ENCODE peak calls at places on chromosomes 4 and X, in ten cellular contexts. One of them, this sample, is unnamed.

GRCh38 chr4:52251864-52252263 is 200.8 kb downstream of the SPATA18 start:
- DNase-seq in MCF 10A: no peak
- DNase-seq in cardiac fibroblast: no peak
- DNase-seq in brain microvascular endothelial cell: no peak
- DNase-seq in uterus: no peak
- DNase-seq in adrenal gland: no peak
- DNase-seq in SK-N-SH: no peak
- DNase-seq in cardiac muscle cell: no peak
- DNase-seq in CD4-positive, alpha-beta T cell: no peak
- DNase-seq in GM23338: no peak
- DNase-seq in this sample: no peak

GRCh38 chrX:133973704-133974103 is 11.7 kb downstream of the GPC3 start:
- DNase-seq in MCF 10A: no peak
- DNase-seq in cardiac fibroblast: no peak
- DNase-seq in brain microvascular endothelial cell: no peak
- DNase-seq in uterus: no peak
- DNase-seq in adrenal gland: no peak
- DNase-seq in SK-N-SH: no peak
- DNase-seq in cardiac muscle cell: no peak
- DNase-seq in CD4-positive, alpha-beta T cell: no peak
- DNase-seq in GM23338: no peak
- DNase-seq in this sample: no peak

GRCh38 chr4:88735554-88735953 is 37.9 kb upstream of the NAP1L5 start:
- DNase-seq in MCF 10A: no peak
- DNase-seq in cardiac fibroblast: peak
- DNase-seq in brain microvascular endothelial cell: no peak
- DNase-seq in uterus: no peak
- DNase-seq in adrenal gland: no peak
- DNase-seq in SK-N-SH: no peak
- DNase-seq in cardiac muscle cell: peak
- DNase-seq in CD4-positive, alpha-beta T cell: no peak
- DNase-seq in GM23338: no peak
- DNase-seq in this sample: no peak

GRCh38 chr4:23717528-23718248 is 172.2 kb downstream of the PPARGC1A start:
- DNase-seq in MCF 10A: peak
- DNase-seq in cardiac fibroblast: peak
- DNase-seq in brain microvascular endothelial cell: peak
- DNase-seq in uterus: no peak
- DNase-seq in adrenal gland: peak
- DNase-seq in SK-N-SH: peak
- DNase-seq in cardiac muscle cell: peak
- DNase-seq in CD4-positive, alpha-beta T cell: no peak
- DNase-seq in GM23338: peak
- DNase-seq in this sample: peak

GRCh38 chrX:100447563-100448397 is 37.7 kb upstream of the PCDH19 start:
- DNase-seq in MCF 10A: peak
- DNase-seq in cardiac fibroblast: peak
- DNase-seq in brain microvascular endothelial cell: peak
- DNase-seq in uterus: peak
- DNase-seq in adrenal gland: peak
- DNase-seq in SK-N-SH: peak
- DNase-seq in cardiac muscle cell: peak
- DNase-seq in CD4-positive, alpha-beta T cell: no peak
- DNase-seq in GM23338: peak
- DNase-seq in this sample: peak

GRCh38 chr4:139617702-139618490 is 47.7 kb upstream of the MGST2 start:
- DNase-seq in MCF 10A: no peak
- DNase-seq in cardiac fibroblast: peak
- DNase-seq in brain microvascular endothelial cell: no peak
- DNase-seq in uterus: no peak
- DNase-seq in adrenal gland: no peak
- DNase-seq in SK-N-SH: no peak
- DNase-seq in cardiac muscle cell: peak
- DNase-seq in CD4-positive, alpha-beta T cell: no peak
- DNase-seq in GM23338: peak
- DNase-seq in this sample: no peak

GRCh38 chr4:7297374-7297773 is 105.0 kb downstream of the SORCS2 start:
- DNase-seq in MCF 10A: no peak
- DNase-seq in cardiac fibroblast: no peak
- DNase-seq in brain microvascular endothelial cell: no peak
- DNase-seq in uterus: no peak
- DNase-seq in adrenal gland: no peak
- DNase-seq in SK-N-SH: no peak
- DNase-seq in cardiac muscle cell: no peak
- DNase-seq in CD4-positive, alpha-beta T cell: no peak
- DNase-seq in GM23338: no peak
- DNase-seq in this sample: no peak

GRCh38 chr4:99209671-99210070 is 9.4 kb downstream of the ADH6 start:
- DNase-seq in MCF 10A: no peak
- DNase-seq in cardiac fibroblast: no peak
- DNase-seq in brain microvascular endothelial cell: no peak
- DNase-seq in uterus: no peak
- DNase-seq in adrenal gland: no peak
- DNase-seq in SK-N-SH: no peak
- DNase-seq in cardiac muscle cell: peak
- DNase-seq in CD4-positive, alpha-beta T cell: no peak
- DNase-seq in GM23338: no peak
- DNase-seq in this sample: no peak

GRCh38 chr4:17664755-17665154 is 50.3 kb downstream of the MED28 start:
- DNase-seq in MCF 10A: no peak
- DNase-seq in cardiac fibroblast: peak
- DNase-seq in brain microvascular endothelial cell: no peak
- DNase-seq in uterus: no peak
- DNase-seq in adrenal gland: no peak
- DNase-seq in SK-N-SH: no peak
- DNase-seq in cardiac muscle cell: no peak
- DNase-seq in CD4-positive, alpha-beta T cell: no peak
- DNase-seq in GM23338: no peak
- DNase-seq in this sample: no peak

GRCh38 chr4:116952530-116953108 is 132.8 kb downstream of the TRAM1L1 start:
- DNase-seq in MCF 10A: no peak
- DNase-seq in cardiac fibroblast: no peak
- DNase-seq in brain microvascular endothelial cell: no peak
- DNase-seq in uterus: no peak
- DNase-seq in adrenal gland: no peak
- DNase-seq in SK-N-SH: no peak
- DNase-seq in cardiac muscle cell: no peak
- DNase-seq in CD4-positive, alpha-beta T cell: no peak
- DNase-seq in GM23338: no peak
- DNase-seq in this sample: no peak

GRCh38 chr4:116959045-116959444 is 126.3 kb downstream of the TRAM1L1 start:
- DNase-seq in MCF 10A: no peak
- DNase-seq in cardiac fibroblast: no peak
- DNase-seq in brain microvascular endothelial cell: no peak
- DNase-seq in uterus: no peak
- DNase-seq in adrenal gland: no peak
- DNase-seq in SK-N-SH: no peak
- DNase-seq in cardiac muscle cell: no peak
- DNase-seq in CD4-positive, alpha-beta T cell: no peak
- DNase-seq in GM23338: no peak
- DNase-seq in this sample: no peak

GRCh38 chr4:116953947-116954346 is 131.4 kb downstream of the TRAM1L1 start:
- DNase-seq in MCF 10A: no peak
- DNase-seq in cardiac fibroblast: no peak
- DNase-seq in brain microvascular endothelial cell: no peak
- DNase-seq in uterus: no peak
- DNase-seq in adrenal gland: no peak
- DNase-seq in SK-N-SH: peak
- DNase-seq in cardiac muscle cell: no peak
- DNase-seq in CD4-positive, alpha-beta T cell: no peak
- DNase-seq in GM23338: no peak
- DNase-seq in this sample: peak
- TF ChIP-seq CTCF in MCF 10A: no peak
- TF ChIP-seq CTCF in cardiac fibroblast: no peak
- TF ChIP-seq CTCF in brain microvascular endothelial cell: no peak
- TF ChIP-seq CTCF in uterus: no peak
- TF ChIP-seq CTCF in adrenal gland: no peak
- TF ChIP-seq CTCF in SK-N-SH: no peak
- TF ChIP-seq CTCF in cardiac muscle cell: no peak
- TF ChIP-seq CTCF in CD4-positive, alpha-beta T cell: no peak
- TF ChIP-seq CTCF in GM23338: no peak
- TF ChIP-seq CTCF in this sample: no peak

DNA sequence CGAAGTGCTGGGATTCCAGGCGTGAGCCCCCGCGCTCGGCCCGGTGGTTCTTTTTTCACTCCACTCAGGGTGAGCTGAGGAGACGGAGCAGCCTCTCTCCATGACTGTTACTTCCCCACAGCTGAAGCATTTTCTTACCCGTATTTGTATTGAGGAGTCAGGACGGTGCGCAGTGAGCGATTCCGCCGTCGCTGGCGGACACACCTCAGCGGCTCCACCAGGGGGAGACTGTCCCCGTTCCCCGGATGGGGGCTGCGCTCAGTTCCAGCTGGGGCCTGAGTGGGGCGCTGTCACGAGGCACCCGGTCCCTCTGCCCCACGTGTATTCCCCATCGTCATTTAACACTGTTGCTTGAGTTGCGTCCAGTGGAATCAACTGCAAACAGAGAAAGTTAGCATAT is 844.0 kb upstream of the FRG1 start:
- DNase-seq in MCF 10A: no peak
- DNase-seq in cardiac fibroblast: no peak
- DNase-seq in brain microvascular endothelial cell: no peak
- DNase-seq in uterus: no peak
- DNase-seq in adrenal gland: no peak
- DNase-seq in SK-N-SH: peak
- DNase-seq in cardiac muscle cell: no peak
- DNase-seq in CD4-positive, alpha-beta T cell: no peak
- DNase-seq in GM23338: peak
- DNase-seq in this sample: no peak
- TF ChIP-seq CTCF in MCF 10A: peak
- TF ChIP-seq CTCF in cardiac fibroblast: peak
- TF ChIP-seq CTCF in brain microvascular endothelial cell: peak
- TF ChIP-seq CTCF in uterus: no peak
- TF ChIP-seq CTCF in adrenal gland: no peak
- TF ChIP-seq CTCF in SK-N-SH: peak
- TF ChIP-seq CTCF in cardiac muscle cell: no peak
- TF ChIP-seq CTCF in CD4-positive, alpha-beta T cell: no peak
- TF ChIP-seq CTCF in GM23338: peak
- TF ChIP-seq CTCF in this sample: peak

GRCh38 chr4:75289843-75290616 is 224.2 kb downstream of the RCHY1 start:
- DNase-seq in MCF 10A: peak
- DNase-seq in cardiac fibroblast: peak
- DNase-seq in brain microvascular endothelial cell: peak
- DNase-seq in uterus: no peak
- DNase-seq in adrenal gland: no peak
- DNase-seq in SK-N-SH: no peak
- DNase-seq in cardiac muscle cell: peak
- DNase-seq in CD4-positive, alpha-beta T cell: no peak
- DNase-seq in GM23338: peak
- DNase-seq in this sample: no peak
- TF ChIP-seq CTCF in MCF 10A: peak
- TF ChIP-seq CTCF in cardiac fibroblast: peak
- TF ChIP-seq CTCF in brain microvascular endothelial cell: peak
- TF ChIP-seq CTCF in uterus: no peak
- TF ChIP-seq CTCF in adrenal gland: peak
- TF ChIP-seq CTCF in SK-N-SH: peak
- TF ChIP-seq CTCF in cardiac muscle cell: peak
- TF ChIP-seq CTCF in CD4-positive, alpha-beta T cell: no peak
- TF ChIP-seq CTCF in GM23338: peak
- TF ChIP-seq CTCF in this sample: peak

DNA sequence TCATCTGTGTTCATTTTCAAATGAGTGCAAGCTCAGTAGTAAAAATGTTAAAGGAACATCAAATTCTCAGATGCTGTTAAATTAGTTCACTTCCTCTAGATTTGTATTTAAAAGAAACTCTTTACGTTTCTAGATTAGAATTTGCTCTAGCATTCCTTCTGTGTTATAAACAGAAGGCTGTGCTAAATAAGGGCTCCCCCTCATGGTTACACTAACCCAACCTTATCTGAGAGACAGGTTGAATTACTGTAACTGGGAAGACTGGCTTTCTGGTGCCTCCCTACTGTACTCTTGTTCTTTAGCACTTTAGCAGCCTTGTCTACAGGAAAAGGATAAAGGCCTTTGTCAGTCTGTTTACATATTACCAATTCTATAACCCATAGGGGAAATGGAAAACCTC is 56.8 kb downstream of the RXFP1 start:
- DNase-seq in MCF 10A: peak
- DNase-seq in cardiac fibroblast: peak
- DNase-seq in brain microvascular endothelial cell: peak
- DNase-seq in uterus: no peak
- DNase-seq in adrenal gland: no peak
- DNase-seq in SK-N-SH: peak
- DNase-seq in cardiac muscle cell: peak
- DNase-seq in CD4-positive, alpha-beta T cell: no peak
- DNase-seq in GM23338: peak
- DNase-seq in this sample: no peak
- TF ChIP-seq CTCF in MCF 10A: peak
- TF ChIP-seq CTCF in cardiac fibroblast: peak
- TF ChIP-seq CTCF in brain microvascular endothelial cell: peak
- TF ChIP-seq CTCF in uterus: no peak
- TF ChIP-seq CTCF in adrenal gland: no peak
- TF ChIP-seq CTCF in SK-N-SH: peak
- TF ChIP-seq CTCF in cardiac muscle cell: peak
- TF ChIP-seq CTCF in CD4-positive, alpha-beta T cell: no peak
- TF ChIP-seq CTCF in GM23338: peak
- TF ChIP-seq CTCF in this sample: peak

GRCh38 chr4:15416357-15417327 is 11.2 kb upstream of the C1QTNF7 start:
- DNase-seq in MCF 10A: no peak
- DNase-seq in cardiac fibroblast: no peak
- DNase-seq in brain microvascular endothelial cell: no peak
- DNase-seq in uterus: no peak
- DNase-seq in adrenal gland: no peak
- DNase-seq in SK-N-SH: no peak
- DNase-seq in cardiac muscle cell: no peak
- DNase-seq in CD4-positive, alpha-beta T cell: no peak
- DNase-seq in GM23338: peak
- DNase-seq in this sample: no peak
- TF ChIP-seq CTCF in MCF 10A: no peak
- TF ChIP-seq CTCF in cardiac fibroblast: no peak
- TF ChIP-seq CTCF in brain microvascular endothelial cell: no peak
- TF ChIP-seq CTCF in uterus: no peak
- TF ChIP-seq CTCF in adrenal gland: no peak
- TF ChIP-seq CTCF in SK-N-SH: no peak
- TF ChIP-seq CTCF in cardiac muscle cell: no peak
- TF ChIP-seq CTCF in CD4-positive, alpha-beta T cell: no peak
- TF ChIP-seq CTCF in GM23338: no peak
- TF ChIP-seq CTCF in this sample: no peak

This sample was measured in BE2C.